ENCODE peak calls at places on chromosomes 5 and 9, in four cellular contexts. T is adrenal gland, C is left lung, B is psoas muscle. M is an unnamed sample.

GRCh38 chr9:133839822-133840329 is 101.7 kb upstream of the SARDH start:
- DNase-seq in T (no peak), C (peak; percentile 36), B (peak; percentile 63), M (peak; percentile 61)

GRCh38 chr9:3299872-3300271 is 225.9 kb downstream of the RFX3 start:
- DNase-seq in T (no peak), C (no peak), B (no peak), M (no peak)

GRCh38 chr9:127557466-127557869 is 54.6 kb upstream of the STXBP1 start:
- DNase-seq in T (no peak), C (no peak), B (no peak), M (peak; percentile 53)

GRCh38 chr5:10555134-10555733 is 8.6 kb upstream of the ANKRD33B start:
- DNase-seq in T (no peak), C (no peak), B (no peak), M (no peak)

GRCh38 chr5:41869150-41869738 is 981 bp downstream of the OXCT1 start:
- DNase-seq in T (peak; percentile 60), C (peak; percentile 87), B (peak; percentile 77), M (peak; percentile 56)

GRCh38 chr9:97386733-97387503 is 25.0 kb upstream of the TDRD7 start:
- DNase-seq in T (peak; percentile 85), C (peak; percentile 91), B (peak; percentile 62), M (peak; percentile 80)

GRCh38 chr9:131839281-131840084 is 99.6 kb upstream of the RAPGEF1 start:
- DNase-seq in T (no peak), C (no peak), B (no peak), M (no peak)

GRCh38 chr5:141805874-141806273 is 72.3 kb downstream of the PCDH1 start:
- DNase-seq in T (peak; percentile 82), C (no peak), B (no peak), M (no peak)

GRCh38 chr5:18977880-18978279 is 1010.1 kb downstream of the CDH18 start:
- DNase-seq in T (no peak), C (no peak), B (no peak), M (no peak)

GRCh38 chr5:10550222-10550995 is 13.5 kb upstream of the ANKRD33B start:
- DNase-seq in T (no peak), C (no peak), B (no peak), M (no peak)

GRCh38 chr5:124057161-124057814 is 545.3 kb downstream of the CSNK1G3 start:
- DNase-seq in T (no peak), C (peak; percentile 67), B (peak; percentile 19), M (no peak)

GRCh38 chr5:124060010-124060409 is 548.0 kb downstream of the CSNK1G3 start:
- DNase-seq in T (no peak), C (no peak), B (no peak), M (no peak)

GRCh38 chr5:124056326-124057160 is 544.6 kb downstream of the CSNK1G3 start:
- DNase-seq in T (no peak), C (no peak), B (no peak), M (no peak)

GRCh38 chr5:124059200-124059599 is 547.2 kb downstream of the CSNK1G3 start:
- DNase-seq in T (no peak), C (no peak), B (no peak), M (no peak)

DNA sequence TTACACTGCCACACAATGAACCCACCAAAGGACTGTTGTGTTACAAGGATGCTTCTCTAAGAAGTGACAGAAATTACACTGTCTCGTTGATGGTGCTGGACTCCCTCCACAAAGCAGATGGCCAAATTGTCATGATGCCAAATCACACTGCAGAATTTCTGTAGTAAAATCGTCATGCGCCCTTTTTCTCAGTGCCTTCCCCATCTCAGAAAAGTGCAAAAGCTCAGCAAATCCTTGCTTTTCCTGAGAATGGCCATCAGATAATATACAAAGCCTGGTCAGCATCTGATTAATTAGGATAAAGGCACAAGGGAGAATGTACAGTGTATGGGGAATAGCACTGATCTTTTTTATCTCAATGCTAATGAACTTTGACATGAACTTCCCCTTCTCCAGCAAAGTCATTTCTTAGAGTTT is 545.8 kb downstream of the CSNK1G3 start:
- DNase-seq in T (no peak), C (no peak), B (no peak), M (no peak)
- H3K27ac ChIP-seq in T (no peak overlapping the region), C (no peak overlapping the region), B (no peak overlapping the region), M (no peak overlapping the region)

DNA sequence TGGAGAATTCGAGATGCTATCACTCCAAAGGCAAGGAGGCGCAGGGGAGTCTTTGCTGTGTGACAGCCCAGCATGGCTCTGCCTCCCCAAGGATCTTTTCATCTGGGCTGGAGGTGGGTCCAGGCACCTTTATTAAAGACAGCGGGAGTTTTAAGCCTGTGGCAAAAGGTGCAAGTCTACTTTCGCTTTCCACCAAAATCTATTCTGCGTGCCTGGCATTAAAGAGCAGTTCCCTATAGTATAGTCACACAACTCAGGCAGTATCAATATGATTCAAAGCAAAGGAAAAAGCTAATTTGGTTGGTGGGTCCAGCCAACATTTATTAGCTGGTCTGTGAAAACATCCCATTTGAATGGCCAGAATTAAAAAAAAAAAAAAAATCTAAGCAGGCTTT is 398.7 kb downstream of the EBF1 start:
- DNase-seq in T (no peak), C (no peak), B (no peak), M (peak; percentile 23)
- H3K27ac ChIP-seq in T (no peak overlapping the region), C (no peak overlapping the region), B (no peak overlapping the region), M (no peak overlapping the region)

GRCh38 chr9:14198544-14199510 is 115.1 kb downstream of the NFIB start:
- DNase-seq in T (peak; percentile 92), C (peak; percentile 32), B (peak; percentile 74), M (peak; percentile 49)
- H3K27ac ChIP-seq in T (peak overlapping the region; percentile 11), C (no peak overlapping the region), B (peak overlapping the region; percentile 74), M (no peak overlapping the region)

GRCh38 chr5:166062092-166062491 is 2229.4 kb upstream of the WWC1 start:
- DNase-seq in T (no peak), C (no peak), B (no peak), M (no peak)

GRCh38 chr5:166062719-166063118 is 2228.7 kb upstream of the WWC1 start:
- DNase-seq in T (no peak), C (no peak), B (no peak), M (no peak)
- H3K27ac ChIP-seq in T (no peak overlapping the region), C (no peak overlapping the region), B (no peak overlapping the region), M (no peak overlapping the region)